ENCODE peak calls at places on chromosomes 2 and 18, in nine cellular contexts. K is endothelial cell of umbilical vein, J is left ventricle myocardium inferior, P is fibroblast of pulmonary artery, G is mammary epithelial cell, S is suprapubic skin, R is A549, O is cardiac fibroblast, T is heart left ventricle. V is an unnamed sample.

GRCh38 chr2:241932895-241933174 is 63.3 kb downstream of the RTP5 start:
- DNase-seq in K (no peak), J (no peak), P (no peak), G (no peak), S (no peak), R (no peak), O (no peak), T (no peak), V (no peak)

GRCh38 chr18:48949051-48949605 is 1.6 kb downstream of the SMAD7 start:
- DNase-seq in K (peak), J (no peak), P (peak), G (peak), S (no peak), R (no peak), O (no peak), T (peak), V (no peak)

GRCh38 chr2:240603081-240603835 is 16.7 kb downstream of the CAPN10 start:
- DNase-seq in K (no peak), J (no peak), P (no peak), G (no peak), S (peak), R (no peak), O (no peak), T (no peak), V (no peak)

GRCh38 chr18:59481436-59481835 is 122.4 kb upstream of the LMAN1 start:
- DNase-seq in K (no peak), J (no peak), P (no peak), G (no peak), S (no peak), R (no peak), O (no peak), T (no peak), V (no peak)

GRCh38 chr18:11320981-11321380 is 171.6 kb upstream of the PIEZO2 start:
- DNase-seq in K (no peak), J (no peak), P (peak), G (peak), S (no peak), R (no peak), O (peak), T (no peak), V (peak)

GRCh38 chr2:201858781-201859180 is 52.4 kb downstream of the CDK15 start:
- DNase-seq in K (peak), J (no peak), P (no peak), G (no peak), S (no peak), R (no peak), O (no peak), T (no peak), V (peak)

GRCh38 chr18:13712400-13713131 is 13.8 kb downstream of the FAM210A start:
- DNase-seq in K (peak), J (no peak), P (no peak), G (no peak), S (no peak), R (no peak), O (no peak), T (no peak), V (no peak)

GRCh38 chr2:30979822-30980245 is 158.4 kb downstream of the GALNT14 start:
- DNase-seq in K (no peak), J (peak), P (peak), G (peak), S (no peak), R (peak), O (peak), T (no peak), V (peak)

GRCh38 chr2:45851111-45851510 is 199.6 kb downstream of the PRKCE start:
- DNase-seq in K (no peak), J (no peak), P (no peak), G (peak), S (no peak), R (no peak), O (no peak), T (no peak), V (peak)

GRCh38 chr2:152468832-152469692 is 134.1 kb downstream of the FMNL2 start:
- DNase-seq in K (peak), J (no peak), P (peak), G (no peak), S (no peak), R (no peak), O (peak), T (no peak), V (peak)

GRCh38 chr2:23556929-23557328 is 171.9 kb downstream of the KLHL29 start:
- DNase-seq in K (no peak), J (no peak), P (no peak), G (no peak), S (no peak), R (no peak), O (no peak), T (peak), V (no peak)

DNA sequence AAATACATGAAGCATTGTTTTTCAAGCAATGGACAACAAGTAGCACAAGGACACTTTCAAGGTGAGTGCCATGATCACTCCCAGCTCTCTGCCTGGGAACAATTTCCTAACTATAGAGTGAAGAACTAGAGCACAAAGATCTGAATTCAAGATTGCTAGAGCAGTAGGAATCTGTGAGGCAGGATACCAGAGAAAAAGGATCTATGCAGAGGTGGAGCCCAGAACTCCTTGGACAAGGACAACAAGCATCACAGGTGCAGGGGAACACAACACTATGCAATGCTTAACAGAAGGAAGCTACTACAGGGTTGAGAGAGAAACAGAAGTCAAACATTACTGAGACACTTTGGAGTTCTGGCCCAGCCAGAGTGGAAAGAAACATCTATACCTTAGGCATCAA is 24.7 kb downstream of the ATL2 start:
- DNase-seq in K (no peak), J (no peak), P (no peak), G (no peak), S (no peak), R (no peak), O (no peak), T (no peak), V (no peak)
- TF ChIP-seq CTCF in K (no peak), J (no peak), P (no peak), G (no peak), S (no peak), R (no peak), O (no peak), T (no peak), V (no peak)

GRCh38 chr2:42045956-42046748 is 1.7 kb upstream of the PKDCC start:
- DNase-seq in K (no peak), J (no peak), P (no peak), G (no peak), S (no peak), R (no peak), O (no peak), T (no peak), V (no peak)

GRCh38 chr2:42047488-42048317 is at the start of gene PKDCC:
- DNase-seq in K (peak), J (peak), P (peak), G (peak), S (peak), R (peak), O (peak), T (peak), V (peak)

GRCh38 chr2:42045389-42045788 is 2.4 kb upstream of the PKDCC start:
- DNase-seq in K (no peak), J (no peak), P (no peak), G (no peak), S (no peak), R (no peak), O (no peak), T (no peak), V (no peak)

GRCh38 chr2:42048318-42049251 is 764 bp downstream of the PKDCC start:
- DNase-seq in K (peak), J (no peak), P (no peak), G (no peak), S (no peak), R (no peak), O (peak), T (no peak), V (no peak)

DNA sequence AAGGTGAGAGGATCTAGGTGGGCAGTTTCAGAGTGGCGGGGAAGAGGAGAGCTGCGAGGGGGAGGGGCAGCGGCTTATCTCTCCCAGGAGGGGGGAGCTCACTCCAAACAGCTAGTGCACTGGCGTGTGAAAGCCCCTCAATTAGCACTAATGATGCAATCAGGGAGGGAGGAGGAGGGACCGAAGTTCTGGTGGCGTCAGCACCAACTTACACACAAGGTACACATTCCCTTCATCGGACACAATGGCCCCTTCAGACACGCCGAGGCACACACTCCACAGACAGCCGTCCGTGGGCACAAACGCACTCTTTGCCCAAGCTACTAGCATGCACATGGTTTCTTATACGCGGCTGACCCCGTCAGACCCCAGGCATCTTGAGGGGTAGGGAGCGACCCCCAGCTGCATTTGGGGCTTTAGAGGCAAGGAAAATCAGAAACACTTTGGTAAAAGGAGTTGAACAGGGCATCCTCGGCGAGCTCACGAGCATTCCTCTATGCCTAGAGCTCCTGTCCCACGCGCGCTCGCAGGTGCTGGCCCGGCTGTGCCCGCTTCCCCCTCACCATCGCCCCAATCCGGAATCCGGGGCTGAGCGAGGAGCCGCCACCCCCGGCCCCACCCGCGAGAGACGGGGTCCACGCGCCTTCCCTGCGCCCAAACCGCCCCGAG is 868 bp upstream of the PKDCC start:
- DNase-seq in K (peak), J (no peak), P (peak), G (no peak), S (no peak), R (no peak), O (no peak), T (peak), V (no peak)
- H3K4me3 ChIP-seq in K (peak), J (peak), P (peak), G (no peak), S (peak), R (peak), O (peak), T (peak), V (peak)

GRCh38 chr2:100033976-100034375 is 108.4 kb downstream of the AFF3 start:
- DNase-seq in K (no peak), J (no peak), P (no peak), G (no peak), S (no peak), R (no peak), O (no peak), T (no peak), V (no peak)

GRCh38 chr2:100031604-100032003 is 110.8 kb downstream of the AFF3 start:
- DNase-seq in K (no peak), J (no peak), P (no peak), G (no peak), S (no peak), R (no peak), O (no peak), T (no peak), V (no peak)

GRCh38 chr2:100034431-100034830 is 108.0 kb downstream of the AFF3 start:
- DNase-seq in K (no peak), J (no peak), P (no peak), G (no peak), S (no peak), R (no peak), O (no peak), T (no peak), V (no peak)

GRCh38 chr2:100029460-100029859 is 112.9 kb downstream of the AFF3 start:
- DNase-seq in K (no peak), J (no peak), P (no peak), G (no peak), S (no peak), R (no peak), O (no peak), T (no peak), V (no peak)
- TF ChIP-seq CTCF in K (no peak), J (peak), P (no peak), G (no peak), S (no peak), R (no peak), O (peak), T (no peak), V (no peak)

GRCh38 chr2:118310878-118311442 is 222.7 kb downstream of the INSIG2 start:
- DNase-seq in K (no peak), J (no peak), P (no peak), G (no peak), S (peak), R (no peak), O (no peak), T (no peak), V (peak)
- H3K4me3 ChIP-seq in K (no peak), J (peak), P (no peak), G (no peak), S (peak), R (no peak), O (peak), T (peak), V (no peak)

DNA sequence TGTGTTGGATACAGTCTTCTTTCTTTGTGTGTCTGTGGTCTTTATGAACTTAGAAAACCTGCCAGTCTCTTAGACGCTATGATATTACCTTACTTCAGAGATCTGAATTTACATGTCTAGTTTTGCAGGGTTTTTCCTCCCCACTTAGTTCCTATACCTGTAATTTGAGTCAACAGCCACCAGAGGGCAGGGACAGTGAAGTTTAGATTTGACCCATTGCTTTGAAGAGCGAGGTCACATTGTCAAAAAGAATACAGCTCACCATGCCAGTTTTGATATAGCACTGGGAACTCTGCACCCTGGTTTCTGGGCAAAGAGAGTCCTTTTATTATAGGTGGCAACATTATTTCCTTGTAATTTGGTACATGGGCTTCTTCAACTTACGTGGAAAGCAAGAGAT is 102.3 kb downstream of the MAPK4 start:
- DNase-seq in K (no peak), J (no peak), P (peak), G (peak), S (no peak), R (no peak), O (peak), T (no peak), V (no peak)
- TF ChIP-seq CTCF in K (no peak), J (peak), P (peak), G (peak), S (no peak), R (peak), O (peak), T (peak), V (peak)

V was measured in astrocyte of the spinal cord.